ENCODE peak calls at places on chromosomes 6 and 20, in eight cellular contexts. R, L, J, T, E, K, M and F are unnamed samples. For H3K4me1, the result is how much of the 10 kb centered on the place peaks cover.

GRCh38 chr6:153814136-153814535 is 224.9 kb upstream of the OPRM1 start:
- DNase-seq in R (no peak), L (no peak), J (no peak), T (no peak), E (no peak), K (no peak), M (peak), F (no peak)

GRCh38 chr6:139135578-139136545 is 982 bp downstream of the HECA start:
- DNase-seq in R (peak), L (peak), J (no peak), T (peak), E (peak), K (peak), M (peak), F (peak)

GRCh38 chr6:155915651-155916050 is 460.0 kb upstream of the NOX3 start:
- DNase-seq in R (no peak), L (no peak), J (no peak), T (no peak), E (no peak), K (no peak), M (no peak), F (no peak)

GRCh38 chr20:1895674-1896496 is 678 bp downstream of the SIRPA start:
- DNase-seq in R (peak), L (no peak), J (no peak), T (peak), E (no peak), K (no peak), M (peak), F (no peak)

GRCh38 chr6:101597711-101598110 is 204.2 kb downstream of the GRIK2 start:
- DNase-seq in R (no peak), L (no peak), J (peak), T (no peak), E (no peak), K (no peak), M (peak), F (no peak)

GRCh38 chr6:34227656-34228421 is 8.8 kb upstream of the HMGA1 start:
- DNase-seq in R (no peak), L (no peak), J (no peak), T (no peak), E (no peak), K (no peak), M (peak), F (no peak)

GRCh38 chr6:164144316-164144715 is 729.8 kb downstream of the QKI start:
- DNase-seq in R (no peak), L (no peak), J (no peak), T (no peak), E (no peak), K (no peak), M (no peak), F (no peak)

GRCh38 chr20:45304464-45304999 is 2.1 kb upstream of the RBPJL start:
- DNase-seq in R (no peak), L (no peak), J (no peak), T (no peak), E (no peak), K (no peak), M (no peak), F (no peak)

GRCh38 chr20:62646851-62647520 is 4.7 kb downstream of the SLCO4A1 start:
- DNase-seq in R (peak), L (no peak), J (no peak), T (no peak), E (no peak), K (no peak), M (no peak), F (no peak)

GRCh38 chr6:3267162-3267561 is 8.4 kb downstream of the PSMG4 start:
- DNase-seq in R (no peak), L (no peak), J (no peak), T (no peak), E (no peak), K (no peak), M (no peak), F (peak)

GRCh38 chr6:58198301-58198700 is 880.9 kb downstream of the PRIM2 start:
- DNase-seq in R (no peak), L (no peak), J (no peak), T (no peak), E (no peak), K (no peak), M (no peak), F (no peak)

GRCh38 chr6:167416676-167417430 is 92.0 kb downstream of the TTLL2 start:
- DNase-seq in R (no peak), L (no peak), J (no peak), T (no peak), E (no peak), K (no peak), M (no peak), F (no peak)

GRCh38 chr6:106460481-106460880 is 100.0 kb downstream of the CRYBG1 start:
- DNase-seq in R (no peak), L (no peak), J (no peak), T (no peak), E (no peak), K (no peak), M (no peak), F (no peak)

DNA sequence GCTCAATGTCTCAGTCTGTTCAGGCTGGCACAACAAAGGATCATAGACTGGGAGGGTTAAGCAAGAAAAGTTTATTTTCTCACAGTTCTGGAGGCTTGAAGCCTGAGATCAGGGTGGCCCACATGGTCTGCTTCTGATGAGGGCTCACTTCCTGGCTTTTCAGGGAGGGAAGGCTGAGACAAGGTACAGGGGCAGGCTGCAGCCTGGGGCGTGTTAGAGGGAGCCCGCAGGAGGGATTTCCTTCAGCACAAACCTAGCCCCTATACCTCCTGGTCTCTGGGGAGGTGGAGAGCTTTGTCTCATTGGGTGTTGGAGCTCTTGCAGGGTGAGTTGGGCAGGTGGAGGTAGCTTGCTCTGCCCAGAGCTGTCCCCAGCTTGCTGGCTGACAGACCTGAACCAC is 81.1 kb upstream of the GPR6 start:
- DNase-seq in R (no peak), L (no peak), J (peak), T (no peak), E (no peak), K (no peak), M (no peak), F (no peak)
- H3K27ac ChIP-seq in R (no peak), L (no peak), J (no peak), T (no peak), E (no peak), K (no peak), M (no peak), F (no peak)

DNA sequence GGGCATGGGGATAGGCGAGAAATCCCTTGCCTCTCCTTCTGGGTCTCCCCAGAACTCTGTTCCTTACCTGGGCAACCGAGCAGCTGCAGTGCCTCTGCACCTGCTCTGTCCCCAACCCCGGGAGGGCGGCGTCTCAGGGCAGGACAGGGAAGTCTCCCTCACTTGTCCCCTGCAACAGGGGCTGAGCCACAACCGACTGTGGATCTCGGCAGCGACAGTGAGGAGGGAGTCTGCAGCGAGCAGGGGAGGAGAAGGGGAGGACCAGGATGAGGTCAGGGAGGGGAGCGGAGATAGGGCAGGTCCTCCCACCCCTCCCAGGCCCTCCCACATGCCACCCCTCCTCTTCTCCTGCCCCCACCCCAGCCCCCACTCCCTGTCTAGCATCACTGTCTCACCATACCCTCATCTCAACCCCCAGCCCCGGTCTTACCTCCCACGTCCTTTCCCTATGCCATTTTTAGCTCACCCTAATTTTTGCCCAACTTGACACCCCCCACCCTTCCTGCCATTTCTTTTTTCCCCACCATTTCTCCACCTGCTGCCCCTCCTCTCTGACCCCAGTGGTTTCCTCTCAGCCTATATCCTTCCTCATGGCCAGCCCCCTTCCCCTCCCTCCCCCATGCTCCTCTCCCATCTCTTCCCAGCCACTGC is at the start of gene TNXB:
- DNase-seq in R (no peak), L (no peak), J (no peak), T (no peak), E (no peak), K (no peak), M (no peak), F (no peak)
- H3K4me3 ChIP-seq in R (no peak), L (no peak), J (no peak), T (peak), E (no peak), K (no peak), M (no peak), F (peak)

GRCh38 chr6:13419826-13420225 is 67.6 kb downstream of the GFOD1 start:
- DNase-seq in R (no peak), L (no peak), J (no peak), T (no peak), E (no peak), K (no peak), M (no peak), F (no peak)
- H3K4me1 ChIP-seq in R (under half), L (under half), J (under half), T (under half), E (under half), K (under half), M (under half), F (under half)

DNA sequence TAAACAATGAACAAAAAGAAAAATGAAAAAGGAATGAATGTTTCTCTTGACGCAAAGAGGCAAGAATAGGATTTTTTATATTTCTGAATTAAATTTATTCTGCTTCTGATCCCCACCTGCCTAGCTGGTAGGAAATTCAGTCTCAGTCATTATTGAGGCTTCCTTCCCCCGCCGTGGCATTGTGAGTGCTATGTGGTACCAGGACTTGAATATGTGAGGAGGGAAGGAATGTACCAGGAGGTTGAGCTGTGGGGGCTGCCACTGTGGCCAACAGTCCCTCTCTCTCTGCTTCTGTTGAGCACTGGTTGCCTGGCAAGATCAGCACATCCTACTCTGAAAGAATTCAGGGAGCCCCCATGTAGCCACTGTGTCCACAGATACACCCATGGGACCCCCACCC is 368.1 kb upstream of the JARID2 start:
- DNase-seq in R (no peak), L (no peak), J (no peak), T (no peak), E (no peak), K (no peak), M (no peak), F (no peak)
- H3K27ac ChIP-seq in R (peak), L (no peak), J (peak), T (peak), E (no peak), K (no peak), M (no peak), F (no peak)

DNA sequence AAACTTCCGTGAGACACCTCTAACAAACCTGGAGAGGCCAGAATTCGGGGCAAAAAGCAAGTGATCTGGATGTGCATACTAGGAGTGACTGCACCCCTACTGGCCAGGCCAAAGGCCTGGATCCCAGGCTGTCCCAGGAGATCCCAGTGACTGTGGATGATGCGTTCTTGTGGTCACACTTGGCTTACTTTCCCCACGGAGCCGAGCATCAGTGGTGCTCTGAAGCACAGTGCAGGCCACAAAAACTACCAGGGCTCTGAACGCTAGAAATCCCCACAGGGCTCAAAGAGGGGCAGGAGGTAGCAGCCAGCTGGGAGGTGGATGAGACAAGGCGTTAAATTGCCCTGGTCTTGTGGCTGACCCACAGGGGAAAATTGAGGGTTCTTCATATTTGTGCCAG is 7.1 kb downstream of the TRIM26 start:
- DNase-seq in R (no peak), L (no peak), J (no peak), T (peak), E (no peak), K (no peak), M (no peak), F (no peak)
- H3K4me3 ChIP-seq in R (no peak), L (no peak), J (no peak), T (no peak), E (no peak), K (no peak), M (peak), F (no peak)